ENCODE peak calls at places on chromosomes 11 and 22, in four cellular contexts. W, Q, O and J are unnamed samples.
A peak's percentile ranks its signal among the peaks of the same experiment; 100 is the strongest.

GRCh38 chr11:73257342-73258103 is 14.6 kb upstream of the P2RY6 start:
- DNase-seq in O (no peak), Q (peak; percentile 97), W (peak; percentile 54), J (no peak)

GRCh38 chr11:32015435-32015834 is 75.4 kb upstream of the RCN1 start:
- DNase-seq in O (no peak), Q (no peak), W (no peak), J (no peak)

GRCh38 chr11:118126082-118126838 is 26.4 kb downstream of the SCN4B start:
- DNase-seq in O (no peak), W (no peak), Q (no peak), J (no peak)

GRCh38 chr11:60457576-60457975 is 1.9 kb downstream of the MS4A1 start:
- DNase-seq in W (no peak), Q (no peak), O (peak; percentile 72), J (no peak)

GRCh38 chr11:17411418-17411817 is 23.0 kb upstream of the KCNJ11 start:
- DNase-seq in W (no peak), Q (no peak), O (no peak), J (no peak)

GRCh38 chr11:75585271-75585670 is 23.2 kb downstream of the SERPINH1 start:
- DNase-seq in O (no peak), Q (no peak), W (no peak), J (no peak)

GRCh38 chr11:103465555-103466140 is 356.4 kb downstream of the DYNC2H1 start:
- DNase-seq in O (no peak), W (no peak), Q (peak; percentile 1), J (no peak)

GRCh38 chr22:46761017-46761416 is 1.4 kb upstream of the TBC1D22A start:
- DNase-seq in W (peak; percentile 26), Q (no peak), O (no peak), J (peak; percentile 4)

GRCh38 chr11:47165294-47165840 is 11.3 kb downstream of the ARFGAP2 start:
- DNase-seq in Q (no peak), W (no peak), O (no peak), J (no peak)

GRCh38 chr22:42834177-42834949 is 22.7 kb downstream of the ARFGAP3 start:
- DNase-seq in Q (no peak), W (no peak), O (no peak), J (no peak)
- TF ChIP-seq EZH2phosphoT487 in Q (no peak), W (no peak), O (no peak), J (no peak)

DNA sequence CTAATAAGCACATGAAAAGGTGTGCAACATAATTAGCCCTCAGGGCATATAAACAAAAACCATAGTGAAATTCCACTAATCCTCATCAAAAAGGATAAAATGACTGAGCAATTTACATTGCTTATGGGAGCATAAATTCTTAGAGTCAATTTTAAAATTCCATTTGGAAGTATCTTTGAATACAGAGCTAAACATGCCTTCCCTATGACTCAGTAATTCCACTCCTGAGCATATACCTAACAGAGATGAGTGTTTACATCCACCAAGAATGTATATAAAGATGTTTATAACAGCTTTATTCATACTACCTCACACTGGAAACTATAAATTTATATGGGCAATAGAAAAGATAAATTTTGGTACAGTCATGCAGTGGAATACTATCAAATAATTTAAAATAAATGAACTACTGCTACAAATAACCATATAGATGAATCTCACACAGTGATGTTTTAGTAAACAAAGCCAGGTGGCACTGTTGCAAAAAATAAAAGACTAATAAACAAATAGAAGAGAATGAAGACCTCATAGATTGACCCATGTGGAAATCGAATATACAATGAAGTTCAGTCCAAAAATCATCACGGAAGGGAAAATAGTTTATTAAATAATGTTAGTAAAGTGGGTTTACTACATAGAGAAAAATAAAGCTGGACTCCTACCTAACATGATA is 8.2 kb upstream of the OR2D2 start:
- DNase-seq in Q (peak; percentile 6), O (peak; percentile 6), W (no peak), J (no peak)
- TF ChIP-seq EZH2phosphoT487 in Q (no peak), O (no peak), W (no peak), J (no peak)

DNA sequence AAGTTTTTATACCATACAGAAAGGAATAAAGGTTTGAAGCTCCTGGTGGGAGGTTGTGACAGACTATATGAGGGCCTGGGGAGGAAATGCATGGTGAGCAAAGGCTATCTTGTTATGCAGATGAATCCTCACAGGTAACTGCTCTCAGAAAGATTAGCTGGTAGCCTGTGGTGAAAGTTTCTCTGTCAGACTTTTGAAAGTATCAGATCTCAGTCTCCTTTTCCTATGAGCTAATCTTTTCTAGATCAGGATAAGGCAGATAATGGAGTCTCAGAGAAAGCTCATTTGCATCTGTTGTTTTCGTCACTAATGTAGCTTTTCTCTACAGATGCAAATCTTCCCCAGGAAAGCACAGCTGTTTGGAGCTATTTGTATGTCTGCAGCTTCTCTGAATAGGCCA is 21.0 kb upstream of the OR6X1 start:
- DNase-seq in W (peak; percentile 4), O (no peak), Q (no peak), J (no peak)
- TF ChIP-seq EZH2phosphoT487 in W (no peak), O (no peak), Q (no peak), J (no peak)

GRCh38 chr11:7596975-7597391 is 76.3 kb downstream of the CYB5R2 start:
- DNase-seq in O (no peak), W (no peak), Q (no peak), J (no peak)
- TF ChIP-seq EZH2phosphoT487 in O (no peak), W (no peak), Q (no peak), J (no peak)

GRCh38 chr11:27201454-27202302 is 161.1 kb downstream of the BBOX1 start:
- DNase-seq in O (peak; percentile 41), W (no peak), Q (peak; percentile 87), J (peak; percentile 47)
- TF ChIP-seq EZH2phosphoT487 in O (no peak), W (no peak), Q (no peak), J (no peak)

GRCh38 chr11:44915621-44916020 is 35.1 kb downstream of the TP53I11 start:
- DNase-seq in Q (no peak), W (no peak), O (peak; percentile 38), J (no peak)
- TF ChIP-seq EZH2phosphoT487 in Q (no peak), W (no peak), O (no peak), J (no peak)